ENCODE peak calls at places on chromosomes 12 and 14, in eight cellular contexts. R, U, I, B, Q, C, G and Y are unnamed samples.

GRCh38 chr12:122421263-122421814 is 1.1 kb downstream of the CLIP1 start:
- DNase-seq in R (peak), U (no peak), I (no peak), B (peak), Q (peak), C (no peak), G (no peak), Y (peak)

GRCh38 chr12:58069268-58069967 is 128.1 kb downstream of the ATP23 start:
- DNase-seq in R (no peak), U (no peak), I (no peak), B (peak), Q (peak), C (no peak), G (no peak), Y (no peak)

GRCh38 chr14:52299692-52300278 is 14.3 kb upstream of the PTGER2 start:
- DNase-seq in R (peak), U (peak), I (peak), B (peak), Q (peak), C (no peak), G (peak), Y (peak)

GRCh38 chr12:28709996-28710685 is 438.9 kb upstream of the FAR2 start:
- DNase-seq in R (no peak), U (no peak), I (no peak), B (peak), Q (peak), C (no peak), G (no peak), Y (peak)

GRCh38 chr12:59004466-59004865 is 84.2 kb upstream of the LRIG3 start:
- DNase-seq in R (no peak), U (no peak), I (no peak), B (peak), Q (no peak), C (no peak), G (no peak), Y (no peak)

GRCh38 chr12:51524386-51524901 is 66.6 kb upstream of the SCN8A start:
- DNase-seq in R (no peak), U (no peak), I (no peak), B (no peak), Q (no peak), C (no peak), G (no peak), Y (no peak)

GRCh38 chr14:93986972-93987371 is 10.1 kb upstream of the CCDC197 start:
- DNase-seq in R (no peak), U (no peak), I (no peak), B (no peak), Q (no peak), C (no peak), G (no peak), Y (no peak)

GRCh38 chr14:56147980-56148901 is 30.0 kb downstream of the PELI2 start:
- DNase-seq in R (no peak), U (no peak), I (no peak), B (no peak), Q (no peak), C (no peak), G (peak), Y (no peak)

GRCh38 chr12:45745861-45746277 is 16.4 kb downstream of the ARID2 start:
- DNase-seq in R (no peak), U (peak), I (no peak), B (peak), Q (peak), C (no peak), G (peak), Y (peak)

GRCh38 chr12:44253338-44253856 is 417.5 kb downstream of the TMEM117 start:
- DNase-seq in R (no peak), U (no peak), I (no peak), B (no peak), Q (no peak), C (no peak), G (no peak), Y (no peak)

GRCh38 chr12:120162763-120163162 is 31.8 kb downstream of the GCN1 start:
- DNase-seq in R (no peak), U (no peak), I (no peak), B (no peak), Q (no peak), C (no peak), G (no peak), Y (no peak)

GRCh38 chr12:28569698-28570411 is 379.6 kb downstream of the CCDC91 start:
- DNase-seq in R (no peak), U (peak), I (no peak), B (peak), Q (peak), C (no peak), G (no peak), Y (peak)

GRCh38 chr12:115464008-115464672 is 780.2 kb upstream of the TBX3 start:
- DNase-seq in R (no peak), U (no peak), I (no peak), B (no peak), Q (no peak), C (no peak), G (no peak), Y (no peak)

GRCh38 chr12:116125981-116126566 is 151.4 kb downstream of the MED13L start:
- DNase-seq in R (no peak), U (no peak), I (no peak), B (no peak), Q (peak), C (no peak), G (peak), Y (no peak)

GRCh38 chr12:42143401-42144173 is 1.1 kb downstream of the GXYLT1 start:
- DNase-seq in R (no peak), U (peak), I (no peak), B (peak), Q (peak), C (no peak), G (no peak), Y (peak)

GRCh38 chr12:52391618-52392002 is 6.2 kb upstream of the KRT84 start:
- DNase-seq in R (no peak), U (no peak), I (no peak), B (no peak), Q (no peak), C (no peak), G (no peak), Y (no peak)

GRCh38 chr12:58241099-58241498 is 299.7 kb downstream of the ATP23 start:
- DNase-seq in R (no peak), U (no peak), I (no peak), B (no peak), Q (no peak), C (no peak), G (no peak), Y (no peak)

GRCh38 chr12:127431177-127431576 is 835.8 kb upstream of the TMEM132C start:
- DNase-seq in R (no peak), U (no peak), I (no peak), B (no peak), Q (no peak), C (no peak), G (no peak), Y (no peak)

GRCh38 chr12:3200032-3200617 is 122.9 kb downstream of the TSPAN9 start:
- DNase-seq in R (no peak), U (peak), I (no peak), B (peak), Q (peak), C (peak), G (peak), Y (peak)

GRCh38 chr12:126338031-126338441 is 1272.8 kb downstream of the AACS start:
- DNase-seq in R (no peak), U (no peak), I (no peak), B (no peak), Q (no peak), C (no peak), G (no peak), Y (peak)

GRCh38 chr12:66637693-66638301 is 41.1 kb downstream of the GRIP1 start:
- DNase-seq in R (no peak), U (no peak), I (no peak), B (no peak), Q (no peak), C (no peak), G (no peak), Y (no peak)
- H2AFZ ChIP-seq in R (no peak), U (no peak), I (no peak), B (no peak), Q (no peak), C (no peak), G (no peak), Y (no peak)

GRCh38 chr14:88879016-88879415 is 54.6 kb downstream of the TTC8 start:
- DNase-seq in R (no peak), U (peak), I (no peak), B (peak), Q (peak), C (no peak), G (no peak), Y (peak)
- H2AFZ ChIP-seq in R (no peak), U (peak), I (no peak), B (no peak), Q (no peak), C (no peak), G (no peak), Y (peak)

GRCh38 chr12:64558754-64559153 is 51.5 kb upstream of the RASSF3 start:
- DNase-seq in R (no peak), U (no peak), I (no peak), B (no peak), Q (no peak), C (no peak), G (no peak), Y (no peak)
- H2AFZ ChIP-seq in R (no peak), U (no peak), I (no peak), B (no peak), Q (no peak), C (no peak), G (no peak), Y (no peak)

DNA sequence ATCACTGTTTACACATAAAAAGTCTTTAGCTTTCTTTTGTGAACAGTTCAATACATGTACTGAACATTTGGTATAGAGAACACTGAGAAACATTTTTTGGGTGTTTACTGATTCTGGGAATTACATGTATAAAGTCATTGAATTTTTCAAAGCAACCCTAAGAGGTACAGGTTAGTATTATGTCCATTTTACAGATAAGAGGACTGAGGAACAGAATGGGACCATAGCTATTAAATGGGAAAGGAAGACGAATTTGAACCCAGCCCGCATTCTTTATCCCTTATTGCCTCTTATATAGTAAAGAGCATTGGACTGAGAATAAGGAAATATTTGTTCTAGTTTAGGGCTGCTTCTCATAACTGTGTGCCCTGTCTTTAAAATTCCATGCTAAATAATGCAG is 889 bp upstream of the KANSL2 start:
- DNase-seq in R (no peak), U (no peak), I (no peak), B (no peak), Q (no peak), C (no peak), G (no peak), Y (no peak)
- H2AFZ ChIP-seq in R (peak), U (no peak), I (peak), B (no peak), Q (no peak), C (no peak), G (peak), Y (peak)